ENCODE peak calls at places on chromosomes 2 and 18, in seven cellular contexts. H is AG10803, U is ovary, P is B cell, A is nephron progenitor cell, G is cardiac muscle cell, M is AG09309. Z is an unnamed sample.

GRCh38 chr18:45974088-45974536 is 7.0 kb upstream of the EPG5 start:
- DNase-seq in U (peak; percentile 29), M (peak; percentile 49), H (peak; percentile 84), P (peak; percentile 64), A (peak; percentile 47), G (peak; percentile 92), Z (peak; percentile 88)

GRCh38 chr18:79483971-79484491 is 88.3 kb downstream of the NFATC1 start:
- DNase-seq in U (peak; percentile 25), A (no peak), M (no peak), H (no peak), G (no peak), P (no peak), Z (no peak)

GRCh38 chr2:165497659-165498306 is 28.3 kb downstream of the CSRNP3 start:
- DNase-seq in U (no peak), G (no peak), M (no peak), H (no peak), A (no peak), P (no peak), Z (no peak)

GRCh38 chr2:215874418-215874817 is 138.9 kb downstream of the MREG start:
- DNase-seq in H (peak; percentile 27), M (no peak), U (no peak), P (no peak), G (no peak), A (no peak), Z (no peak)

GRCh38 chr2:136363921-136364320 is 246.0 kb upstream of the CXCR4 start:
- DNase-seq in H (no peak), G (peak; percentile 10), A (no peak), U (no peak), M (no peak), P (no peak), Z (no peak)

GRCh38 chr18:3248670-3249359 is 1.2 kb downstream of the MYL12A start:
- DNase-seq in P (no peak), G (peak; percentile 75), A (no peak), H (peak; percentile 70), M (no peak), U (no peak), Z (peak; percentile 41)

GRCh38 chr2:158825021-158825420 is 29.9 kb downstream of the DAPL1 start:
- DNase-seq in M (no peak), P (no peak), H (no peak), U (no peak), A (no peak), G (no peak), Z (no peak)

GRCh38 chr2:1078326-1078885 is 127.8 kb downstream of the SNTG2 start:
- DNase-seq in U (no peak), G (no peak), P (no peak), A (peak; percentile 33), M (no peak), H (no peak), Z (no peak)

GRCh38 chr2:128262315-128263253 is 56.1 kb downstream of the HS6ST1 start:
- DNase-seq in G (no peak), U (no peak), P (no peak), H (no peak), A (no peak), M (no peak), Z (no peak)

GRCh38 chr18:10234912-10235439 is 219.5 kb upstream of the APCDD1 start:
- DNase-seq in H (peak; percentile 92), A (no peak), G (peak; percentile 91), U (no peak), M (peak; percentile 57), P (no peak), Z (no peak)

GRCh38 chr2:187553908-187554703 is at the start of gene TFPI:
- DNase-seq in H (peak; percentile 65), M (no peak), U (no peak), P (no peak), A (no peak), G (peak; percentile 80), Z (no peak)

GRCh38 chr2:150681120-150681796 is 193.8 kb upstream of the RND3 start:
- DNase-seq in H (peak; percentile 71), A (no peak), M (peak; percentile 93), U (no peak), P (no peak), G (peak; percentile 89), Z (no peak)

GRCh38 chr2:105539331-105539730 is 140.5 kb upstream of the FHL2 start:
- DNase-seq in U (no peak), A (no peak), G (no peak), P (no peak), H (no peak), M (no peak), Z (no peak)

GRCh38 chr2:57696016-57696415 is 350.6 kb upstream of the VRK2 start:
- DNase-seq in H (no peak), P (no peak), A (no peak), U (no peak), M (no peak), G (no peak), Z (no peak)

GRCh38 chr2:43174368-43175186 is 51.8 kb downstream of the ZFP36L2 start:
- DNase-seq in H (no peak), A (no peak), G (peak; percentile 23), M (no peak), P (peak; percentile 76), U (no peak), Z (peak; percentile 90)

GRCh38 chr2:38836801-38837200 is 38.9 kb downstream of the DHX57 start:
- DNase-seq in A (peak; percentile 10), G (no peak), M (no peak), H (no peak), U (no peak), P (no peak), Z (no peak)

GRCh38 chr18:41940506-41941215 is 14.4 kb upstream of the PIK3C3 start:
- DNase-seq in A (no peak), P (no peak), H (peak; percentile 94), U (no peak), G (peak; percentile 91), M (peak; percentile 77), Z (no peak)

GRCh38 chr2:9191044-9191481 is 15.5 kb upstream of the ASAP2 start:
- DNase-seq in G (peak; percentile 96), A (peak; percentile 60), M (peak; percentile 79), P (no peak), H (peak; percentile 98), U (peak; percentile 50), Z (no peak)

DNA sequence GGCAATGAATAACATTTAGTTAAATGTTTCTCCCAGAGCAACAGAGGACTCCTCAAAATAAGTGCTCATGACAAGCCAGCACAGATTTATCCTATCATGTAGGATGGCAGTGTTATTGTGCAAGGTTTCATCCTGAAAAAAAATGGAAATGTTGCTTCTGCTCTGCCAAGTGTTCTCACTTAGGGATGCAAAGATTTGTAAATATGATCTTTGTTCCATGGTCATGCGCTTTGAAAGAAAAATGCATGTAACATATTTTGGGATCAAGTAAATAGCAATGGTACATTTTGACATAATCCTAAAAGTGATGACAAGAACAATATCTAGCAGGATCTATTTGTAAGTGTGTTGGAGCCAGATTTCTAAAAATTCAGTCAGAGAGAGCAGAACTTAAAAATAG is 229.5 kb upstream of the CCDC150 start:
- DNase-seq in H (no peak), U (no peak), G (no peak), M (no peak), A (no peak), P (no peak), Z (no peak)
- TF ChIP-seq CTCF in H (no peak), U (no peak), G (no peak), M (no peak), A (no peak), P (no peak), Z (no peak)

GRCh38 chr2:233354500-233354924 is 218 bp downstream of the DGKD start:
- DNase-seq in P (no peak), M (no peak), U (no peak), H (no peak), A (no peak), G (no peak), Z (no peak)
- TF ChIP-seq CTCF in P (peak; percentile 5), M (no peak), U (no peak), H (no peak), A (no peak), G (no peak), Z (no peak)

GRCh38 chr2:191499874-191500565 is 177.9 kb upstream of the NABP1 start:
- DNase-seq in M (peak; percentile 44), H (peak; percentile 93), U (no peak), P (no peak), A (no peak), G (peak; percentile 25), Z (no peak)

GRCh38 chr2:191497822-191498221 is 180.1 kb upstream of the NABP1 start:
- DNase-seq in G (no peak), A (no peak), H (no peak), P (no peak), M (no peak), U (no peak), Z (no peak)

GRCh38 chr2:191499050-191499449 is 178.9 kb upstream of the NABP1 start:
- DNase-seq in H (no peak), A (no peak), U (no peak), M (no peak), P (no peak), G (no peak), Z (no peak)

GRCh38 chr2:191500566-191501389 is 177.2 kb upstream of the NABP1 start:
- DNase-seq in G (no peak), U (no peak), H (peak; percentile 39), P (no peak), M (no peak), A (no peak), Z (no peak)

DNA sequence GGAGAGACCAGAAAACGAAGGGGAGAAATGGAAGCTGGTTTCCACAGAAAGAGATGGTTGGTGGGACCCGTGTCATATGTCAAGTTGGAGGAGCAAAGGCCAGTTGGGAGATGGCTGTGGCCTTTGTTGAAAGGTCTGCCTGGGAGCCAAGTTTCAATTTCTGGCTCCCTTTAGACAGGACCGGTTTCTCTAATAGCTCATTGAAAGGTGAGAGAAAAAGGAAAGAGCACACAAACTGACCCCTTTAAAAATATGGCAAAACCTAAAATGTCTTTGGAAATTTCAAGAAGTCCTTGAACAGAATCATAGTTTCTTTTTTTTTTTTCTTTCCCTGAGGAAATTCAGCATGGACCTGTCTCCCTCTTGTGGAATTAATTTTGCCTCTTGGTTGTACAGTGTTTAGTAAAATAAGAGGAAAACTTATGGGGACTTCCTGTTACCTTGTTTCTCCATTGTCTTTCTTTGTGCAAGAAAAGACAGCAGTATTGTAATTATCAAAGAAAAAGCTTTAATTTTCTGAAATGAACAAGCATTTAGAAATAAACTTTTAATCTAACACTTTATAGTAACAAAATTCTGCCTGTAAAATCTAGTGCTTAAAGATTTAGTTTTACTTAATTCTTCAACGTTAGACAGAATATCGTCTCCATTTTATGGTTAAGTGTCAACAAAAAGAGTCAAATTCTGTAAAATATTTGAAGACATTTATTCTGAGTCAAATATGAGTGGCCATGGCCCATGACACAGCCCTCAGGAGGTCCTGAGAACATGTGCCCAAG is 176.4 kb upstream of the NABP1 start:
- DNase-seq in U (no peak), P (no peak), A (no peak), H (peak; percentile 73), M (no peak), G (peak; percentile 75), Z (no peak)
- TF ChIP-seq CTCF in U (peak; percentile 55), P (no peak), A (peak; percentile 24), H (peak; percentile 81), M (peak; percentile 59), G (peak; percentile 67), Z (no peak)

GRCh38 chr2:152594022-152594712 is 123.1 kb downstream of the PRPF40A start:
- DNase-seq in H (peak; percentile 45), M (no peak), A (no peak), G (no peak), U (no peak), P (peak; percentile 43), Z (peak; percentile 25)
- TF ChIP-seq CTCF in H (no peak), M (no peak), A (no peak), G (no peak), U (no peak), P (no peak), Z (no peak)

Z was measured in activated CD8-positive, alpha-beta T cell treated with anti-CD3 and anti-CD28 coated beads for 36 hours.